ENCODE peak calls at places on chromosomes 12 and 14, in four cellular contexts. One of them, this sample, is unnamed.

GRCh38 chr12:57726884-57727757 is 11.4 kb downstream of the AGAP2 start:
- DNase-seq in GM12878: no peak
- DNase-seq in HepG2: no peak
- DNase-seq in K562: no peak
- DNase-seq in this sample: peak; percentile 55

GRCh38 chr12:31591308-31591901 is 469 bp upstream of the DENND5B start:
- DNase-seq in GM12878: no peak
- DNase-seq in HepG2: no peak
- DNase-seq in K562: peak; percentile 29
- DNase-seq in this sample: peak; percentile 32

GRCh38 chr14:96793547-96793946 is 3.6 kb upstream of the VRK1 start:
- DNase-seq in HepG2: no peak
- DNase-seq in GM12878: no peak
- DNase-seq in K562: no peak
- DNase-seq in this sample: no peak

GRCh38 chr12:96323906-96324305 is 76.3 kb downstream of the CDK17 start:
- DNase-seq in K562: no peak
- DNase-seq in HepG2: no peak
- DNase-seq in GM12878: no peak
- DNase-seq in this sample: no peak

GRCh38 chr12:12560587-12561304 is 1.9 kb downstream of the DUSP16 start:
- DNase-seq in GM12878: peak; percentile 66
- DNase-seq in HepG2: peak; percentile 92
- DNase-seq in K562: peak; percentile 52
- DNase-seq in this sample: peak; percentile 30

GRCh38 chr12:89389755-89390661 is 37.7 kb upstream of the DUSP6 start:
- DNase-seq in GM12878: no peak
- DNase-seq in HepG2: peak; percentile 62
- DNase-seq in K562: no peak
- DNase-seq in this sample: no peak

GRCh38 chr14:40119321-40119720 is 687.1 kb upstream of the FBXO33 start:
- DNase-seq in GM12878: no peak
- DNase-seq in HepG2: no peak
- DNase-seq in K562: no peak
- DNase-seq in this sample: no peak

GRCh38 chr12:1465990-1466389 is 128.4 kb downstream of the FBXL14 start:
- DNase-seq in K562: no peak
- DNase-seq in HepG2: no peak
- DNase-seq in GM12878: no peak
- DNase-seq in this sample: no peak

GRCh38 chr14:25011095-25011494 is 38.9 kb downstream of the STXBP6 start:
- DNase-seq in GM12878: no peak
- DNase-seq in K562: no peak
- DNase-seq in HepG2: no peak
- DNase-seq in this sample: no peak

GRCh38 chr12:78034025-78034424 is 203.3 kb downstream of the NAV3 start:
- DNase-seq in GM12878: no peak
- DNase-seq in K562: no peak
- DNase-seq in HepG2: no peak
- DNase-seq in this sample: no peak
- TF ChIP-seq JUNB in GM12878: no peak
- TF ChIP-seq JUNB in K562: no peak
- TF ChIP-seq JUNB in HepG2: no peak
- TF ChIP-seq JUNB in this sample: no peak

GRCh38 chr12:64083285-64084210 is 138.5 kb downstream of the KICS2 start:
- DNase-seq in K562: no peak
- DNase-seq in HepG2: no peak
- DNase-seq in GM12878: no peak
- DNase-seq in this sample: no peak

GRCh38 chr12:64077922-64078321 is 144.2 kb downstream of the KICS2 start:
- DNase-seq in HepG2: peak; percentile 6
- DNase-seq in GM12878: no peak
- DNase-seq in K562: no peak
- DNase-seq in this sample: peak; percentile 42

GRCh38 chr12:64081020-64081419 is 141.1 kb downstream of the KICS2 start:
- DNase-seq in K562: no peak
- DNase-seq in HepG2: no peak
- DNase-seq in GM12878: no peak
- DNase-seq in this sample: no peak

GRCh38 chr12:64082866-64083268 is 139.2 kb downstream of the KICS2 start:
- DNase-seq in HepG2: no peak
- DNase-seq in K562: no peak
- DNase-seq in GM12878: no peak
- DNase-seq in this sample: no peak

GRCh38 chr12:64080319-64081008 is 141.6 kb downstream of the KICS2 start:
- DNase-seq in GM12878: no peak
- DNase-seq in HepG2: no peak
- DNase-seq in K562: no peak
- DNase-seq in this sample: peak; percentile 53
- H2AFZ ChIP-seq in GM12878: no peak overlapping the region
- H2AFZ ChIP-seq in HepG2: no peak overlapping the region
- H2AFZ ChIP-seq in K562: no peak overlapping the region
- H2AFZ ChIP-seq in this sample: no peak overlapping the region

GRCh38 chr12:50322196-50322595 is 38.9 kb upstream of the LIMA1 start:
- DNase-seq in HepG2: no peak
- DNase-seq in GM12878: no peak
- DNase-seq in K562: no peak
- DNase-seq in this sample: no peak

GRCh38 chr12:50314629-50315312 is 31.5 kb upstream of the LIMA1 start:
- DNase-seq in HepG2: peak; percentile 46
- DNase-seq in K562: peak; percentile 57
- DNase-seq in GM12878: no peak
- DNase-seq in this sample: peak; percentile 80

GRCh38 chr12:50315803-50316202 is 32.5 kb upstream of the LIMA1 start:
- DNase-seq in HepG2: no peak
- DNase-seq in GM12878: no peak
- DNase-seq in K562: no peak
- DNase-seq in this sample: no peak

GRCh38 chr12:50313256-50313931 is 30.1 kb upstream of the LIMA1 start:
- DNase-seq in HepG2: no peak
- DNase-seq in K562: no peak
- DNase-seq in GM12878: no peak
- DNase-seq in this sample: no peak

DNA sequence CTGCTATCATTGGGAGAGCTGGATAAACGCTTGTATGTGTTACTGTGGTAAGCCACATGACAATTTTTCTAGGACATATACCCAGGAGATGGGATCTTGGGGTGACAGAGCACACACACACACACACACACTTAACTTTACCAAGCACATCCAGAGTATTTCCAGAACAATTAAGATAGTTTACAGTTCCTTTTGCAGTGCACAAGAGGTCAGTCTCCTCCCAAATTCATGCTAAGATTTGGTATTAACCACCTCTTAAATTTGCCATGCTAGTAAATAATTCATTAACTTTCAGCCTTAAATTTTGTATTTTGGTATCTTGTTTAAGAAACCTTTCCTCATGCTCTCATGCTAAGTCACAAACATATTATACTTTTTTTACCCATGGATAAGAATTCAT is 33.9 kb upstream of the LIMA1 start:
- DNase-seq in HepG2: no peak
- DNase-seq in GM12878: no peak
- DNase-seq in K562: no peak
- DNase-seq in this sample: no peak
- TF ChIP-seq JUNB in HepG2: no peak
- TF ChIP-seq JUNB in GM12878: no peak
- TF ChIP-seq JUNB in K562: no peak
- TF ChIP-seq JUNB in this sample: no peak

DNA sequence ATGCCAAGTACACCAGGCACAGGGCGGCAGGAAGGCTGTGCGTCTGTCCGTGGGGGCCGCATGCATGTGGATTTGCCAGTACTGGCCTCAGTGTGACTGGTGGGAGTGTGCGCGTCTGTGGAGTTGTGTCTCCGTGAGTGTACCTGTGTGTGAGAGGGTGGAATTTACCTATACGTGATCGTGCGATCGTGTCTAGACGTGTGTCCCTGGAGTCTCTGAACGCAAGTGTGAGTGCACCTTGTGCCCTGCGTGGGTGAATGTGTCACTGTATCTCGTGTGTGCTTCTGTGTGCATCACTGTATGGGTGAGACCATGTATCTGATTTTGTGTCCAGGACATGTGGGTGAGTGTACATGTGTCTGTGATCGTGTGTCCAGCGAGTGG is 4.9 kb downstream of the LHX5 start:
- DNase-seq in GM12878: no peak
- DNase-seq in HepG2: no peak
- DNase-seq in K562: no peak
- DNase-seq in this sample: no peak
- H2AFZ ChIP-seq in GM12878: no peak overlapping the region
- H2AFZ ChIP-seq in HepG2: no peak overlapping the region
- H2AFZ ChIP-seq in K562: peak overlapping the region; percentile 78
- H2AFZ ChIP-seq in this sample: no peak overlapping the region

GRCh38 chr12:131346578-131347344 is 364.1 kb upstream of the SFSWAP start:
- DNase-seq in GM12878: no peak
- DNase-seq in K562: no peak
- DNase-seq in HepG2: no peak
- DNase-seq in this sample: no peak
- TF ChIP-seq JUNB in GM12878: no peak
- TF ChIP-seq JUNB in K562: no peak
- TF ChIP-seq JUNB in HepG2: no peak
- TF ChIP-seq JUNB in this sample: no peak

DNA sequence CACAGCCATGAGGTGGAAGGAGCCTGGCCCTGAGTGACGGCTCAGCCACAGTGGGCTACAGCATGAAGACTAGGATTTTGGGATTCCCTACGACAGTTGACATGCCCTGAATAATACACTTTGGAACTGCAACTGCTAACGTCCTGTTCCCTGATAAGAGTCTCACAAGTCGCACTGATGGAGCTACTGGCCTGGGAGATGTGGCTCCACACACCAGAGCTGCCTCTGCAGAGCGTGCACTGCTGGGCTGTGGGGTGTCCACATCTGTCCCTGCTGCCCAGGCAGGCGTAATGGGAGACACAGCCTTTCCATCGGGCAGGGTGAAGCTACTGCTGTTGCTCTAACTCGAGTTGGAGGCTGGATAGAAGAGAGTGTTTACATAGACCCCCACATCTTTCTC is 42.7 kb upstream of the RASSF3 start:
- DNase-seq in GM12878: no peak
- DNase-seq in HepG2: no peak
- DNase-seq in K562: no peak
- DNase-seq in this sample: no peak
- H2AFZ ChIP-seq in GM12878: no peak overlapping the region
- H2AFZ ChIP-seq in HepG2: no peak overlapping the region
- H2AFZ ChIP-seq in K562: peak overlapping the region; percentile 64
- H2AFZ ChIP-seq in this sample: peak overlapping the region; percentile 95